ENCODE peak calls at places on chromosomes 1 and 21, in four cellular contexts. X is K562, J is IMR-90, U is GM12878. N is an unnamed sample.

GRCh38 chr1:204139088-204139487 is 12.8 kb downstream of the ETNK2 start:
- DNase-seq in X (no peak), J (no peak), U (no peak), N (no peak)

GRCh38 chr1:108080448-108080847 is 115.5 kb upstream of the VAV3 start:
- DNase-seq in X (no peak), J (no peak), U (no peak), N (no peak)

GRCh38 chr1:212506666-212507065 is 73.9 kb downstream of the NENF start:
- DNase-seq in X (no peak), J (no peak), U (no peak), N (no peak)

GRCh38 chr21:16280731-16281130 is 550.9 kb downstream of the USP25 start:
- DNase-seq in X (no peak), J (no peak), U (no peak), N (peak)

GRCh38 chr1:35935989-35936388 is 5.1 kb downstream of the AGO3 start:
- DNase-seq in X (no peak), J (no peak), U (peak), N (no peak)

GRCh38 chr1:236821111-236821625 is 26.1 kb downstream of the MTR start:
- DNase-seq in X (no peak), J (no peak), U (no peak), N (no peak)

GRCh38 chr1:94039514-94039870 is 81.5 kb downstream of the ABCA4 start:
- DNase-seq in X (peak), J (peak), U (no peak), N (peak)

GRCh38 chr1:157348538-157349480 is 203.5 kb downstream of the FCRL5 start:
- DNase-seq in X (no peak), J (no peak), U (no peak), N (peak)

GRCh38 chr1:161017756-161018630 is 3.0 kb downstream of the F11R start:
- DNase-seq in X (peak), J (no peak), U (no peak), N (no peak)

GRCh38 chr1:150322310-150322709 is 977 bp downstream of the PRPF3 start:
- DNase-seq in X (no peak), J (peak), U (no peak), N (no peak)

GRCh38 chr1:29900727-29901126 is 664.4 kb downstream of the PTPRU start:
- DNase-seq in X (no peak), J (no peak), U (no peak), N (no peak)
- TF ChIP-seq FOS in X (no peak), J (no peak), U (no peak), N (no peak)

DNA sequence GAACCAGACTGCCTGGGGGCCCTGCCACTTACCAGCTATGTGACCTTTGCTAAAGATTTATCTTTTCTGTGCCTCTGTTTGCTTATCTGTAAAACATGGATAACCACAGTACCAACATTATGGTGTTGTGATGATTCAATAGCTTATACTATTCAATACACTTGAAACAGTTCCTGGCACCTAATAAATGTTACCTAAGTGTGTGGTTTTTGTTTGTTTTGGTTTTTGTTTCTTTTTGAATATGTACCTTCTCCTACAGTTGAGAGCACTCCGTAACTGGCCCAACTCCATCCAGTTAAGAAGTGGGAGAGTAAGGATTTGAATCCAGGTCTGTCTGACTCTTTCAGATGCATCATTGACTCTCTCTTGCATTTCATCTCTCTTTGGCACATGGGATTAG is 125.8 kb upstream of the C8B start:
- DNase-seq in X (no peak), J (no peak), U (no peak), N (no peak)
- TF ChIP-seq FOS in X (no peak), J (no peak), U (no peak), N (no peak)

GRCh38 chr21:46066843-46067331 is 31.0 kb upstream of the COL6A2 start:
- DNase-seq in X (no peak), J (peak), U (no peak), N (no peak)
- TF ChIP-seq FOS in X (no peak), J (no peak), U (no peak), N (no peak)

DNA sequence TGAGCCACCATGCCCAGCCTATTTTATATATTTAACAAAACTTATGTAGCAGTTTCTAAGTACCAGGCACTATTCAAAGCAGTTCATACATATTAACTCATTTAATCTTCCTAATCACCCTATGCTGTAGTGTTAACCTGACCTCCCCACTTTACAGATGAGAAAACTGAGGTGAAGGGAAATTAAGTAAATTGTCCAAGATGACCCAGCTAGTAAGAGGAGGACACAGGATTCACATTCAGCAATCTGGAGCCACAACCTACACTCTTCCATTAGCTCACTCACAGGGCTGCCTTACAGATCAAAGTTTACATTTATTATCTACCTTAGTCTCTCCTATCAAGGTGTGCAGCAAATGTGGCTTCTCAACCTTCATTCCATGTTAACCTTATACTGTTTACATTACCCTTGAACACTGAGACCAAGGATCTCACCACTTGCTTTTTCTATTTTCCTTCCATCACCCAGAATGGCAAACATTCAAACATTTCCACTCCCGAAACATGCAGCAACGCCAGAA is 24.6 kb downstream of the HIVEP3 start:
- DNase-seq in X (no peak), J (no peak), U (no peak), N (no peak)
- TF ChIP-seq FOS in X (no peak), J (no peak), U (no peak), N (no peak)

GRCh38 chr1:96520542-96520941 is 201.0 kb upstream of the PTBP2 start:
- DNase-seq in X (no peak), J (no peak), U (no peak), N (peak)

GRCh38 chr1:96519851-96520281 is 201.7 kb upstream of the PTBP2 start:
- DNase-seq in X (no peak), J (no peak), U (no peak), N (no peak)

GRCh38 chr1:96522927-96523326 is 198.7 kb upstream of the PTBP2 start:
- DNase-seq in X (no peak), J (no peak), U (no peak), N (no peak)

GRCh38 chr1:96524100-96524499 is 197.5 kb upstream of the PTBP2 start:
- DNase-seq in X (no peak), J (no peak), U (no peak), N (no peak)

DNA sequence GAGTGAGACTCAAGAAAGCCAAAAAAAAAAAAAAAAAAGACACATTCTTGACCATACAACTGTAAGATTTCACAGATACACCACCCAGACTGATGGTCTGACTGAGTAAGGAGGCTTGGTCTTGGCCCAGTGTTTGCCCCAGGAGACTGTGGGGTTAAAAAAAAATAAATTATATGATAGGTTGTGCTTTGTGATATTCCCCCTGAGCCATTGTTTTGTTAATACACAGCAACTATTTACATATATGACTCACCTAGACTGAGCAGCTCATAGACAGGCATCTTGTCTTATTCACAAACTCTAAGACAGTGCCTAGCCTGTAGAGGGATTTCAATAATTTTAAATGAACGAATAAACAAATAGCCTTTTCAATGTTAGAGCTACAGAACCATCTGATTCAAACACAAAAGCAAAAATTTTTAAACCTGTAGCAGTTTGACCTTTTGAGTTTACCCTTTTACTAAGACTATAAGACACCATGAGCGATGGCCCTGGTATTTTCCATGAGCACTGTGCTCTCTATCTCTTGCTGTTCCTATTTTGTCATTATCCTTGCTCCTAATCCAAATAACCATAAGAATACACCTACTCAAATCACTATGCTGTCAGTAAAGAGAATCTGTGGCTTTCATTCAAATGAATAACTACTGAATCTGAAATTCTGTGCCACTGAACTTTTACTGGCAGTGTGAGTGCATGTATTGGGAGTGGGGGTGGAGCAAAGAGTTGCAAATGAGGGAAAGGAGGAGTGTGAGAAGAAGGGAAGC is 199.4 kb upstream of the PTBP2 start:
- DNase-seq in X (no peak), J (peak), U (no peak), N (no peak)
- TF ChIP-seq FOS in X (no peak), J (peak), U (no peak), N (no peak)

DNA sequence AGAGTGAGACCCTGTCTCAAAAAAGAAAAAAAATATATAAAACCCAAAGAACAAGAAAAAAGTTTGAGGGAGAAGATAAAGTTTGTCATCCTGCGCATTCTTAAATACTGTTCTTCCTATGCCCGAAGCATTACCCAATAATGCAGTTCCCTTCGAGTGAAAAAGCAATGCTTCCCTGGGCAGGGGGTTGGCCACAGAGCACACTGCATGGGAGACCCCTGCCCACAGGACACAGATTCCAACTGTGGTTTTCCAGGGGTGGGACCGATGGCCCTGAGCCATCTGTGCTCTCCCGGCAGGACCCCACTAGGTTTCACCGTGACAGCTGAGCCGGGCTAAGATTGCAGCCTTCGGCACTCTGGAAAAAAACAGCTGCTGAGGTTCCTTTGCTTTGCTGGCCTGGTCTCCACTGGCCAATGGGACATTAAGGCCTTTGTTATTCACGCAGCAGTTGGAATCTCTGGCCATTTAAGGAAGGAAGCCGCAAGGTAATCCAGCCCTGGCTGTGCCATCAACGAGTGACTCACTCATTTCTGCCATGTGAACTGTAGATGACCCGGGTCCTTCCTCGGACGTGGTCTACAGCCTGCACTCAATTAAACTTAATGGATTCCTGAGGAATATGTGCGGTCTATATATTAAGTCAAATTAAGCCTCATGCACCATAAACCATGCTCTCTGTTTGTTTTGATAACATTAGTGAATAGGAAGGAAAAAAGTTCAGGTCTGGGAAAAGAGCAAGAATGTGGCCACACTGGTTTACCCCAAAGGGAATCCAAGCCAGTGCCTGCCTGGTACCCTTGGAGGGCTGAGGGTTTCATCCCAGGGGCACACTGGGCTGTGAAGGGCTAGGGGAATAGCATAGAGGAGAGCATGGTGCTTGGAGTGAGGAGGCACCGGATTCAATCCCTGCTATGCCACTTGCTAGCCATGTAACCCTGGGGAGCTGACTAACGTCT is 163.2 kb downstream of the ZBTB18 start:
- DNase-seq in X (no peak), J (peak), U (no peak), N (peak)
- TF ChIP-seq FOS in X (no peak), J (peak), U (no peak), N (peak)